ENCODE peak calls at places on chromosomes 3 and 15, in nine cellular contexts. P is AG04450, Q is ovary, H is gastrocnemius medialis, N is cardiac fibroblast, B is B cell, S is GM10248, Z is GM23338, C is RWPE1. Y is an unnamed sample.

GRCh38 chr3:14672588-14672987 is 2.4 kb upstream of the C3orf20 start:
- DNase-seq in P (no peak), Q (no peak), H (no peak), N (no peak), B (no peak), S (no peak), Z (no peak), C (no peak), Y (no peak)

GRCh38 chr3:31704156-31704555 is 171.4 kb downstream of the STT3B start:
- DNase-seq in P (no peak), Q (no peak), H (no peak), N (no peak), B (no peak), S (no peak), Z (no peak), C (no peak), Y (peak; percentile 55)

GRCh38 chr3:132071043-132071442 is 36.2 kb upstream of the CPNE4 start:
- DNase-seq in P (no peak), Q (no peak), H (no peak), N (no peak), B (no peak), S (no peak), Z (peak; percentile 56), C (no peak), Y (no peak)

GRCh38 chr3:123421353-123422174 is 27.3 kb downstream of the ADCY5 start:
- DNase-seq in P (no peak), Q (peak; percentile 73), H (no peak), N (peak; percentile 12), B (no peak), S (no peak), Z (no peak), C (no peak), Y (peak; percentile 6)

GRCh38 chr3:65439641-65440040 is 599.1 kb downstream of the MAGI1 start:
- DNase-seq in P (peak; percentile 49), Q (peak; percentile 32), H (peak; percentile 17), N (peak; percentile 69), B (no peak), S (no peak), Z (peak; percentile 85), C (peak; percentile 47), Y (no peak)

GRCh38 chr3:4507010-4507596 is 14.0 kb downstream of the ITPR1 start:
- DNase-seq in P (no peak), Q (no peak), H (no peak), N (peak; percentile 32), B (no peak), S (no peak), Z (no peak), C (no peak), Y (no peak)

GRCh38 chr3:166478356-166478755 is 641.1 kb upstream of the BCHE start:
- DNase-seq in P (no peak), Q (no peak), H (no peak), N (no peak), B (no peak), S (no peak), Z (no peak), C (no peak), Y (no peak)

GRCh38 chr3:157920804-157921203 is 185.4 kb downstream of the SHOX2 start:
- DNase-seq in P (no peak), Q (no peak), H (no peak), N (no peak), B (no peak), S (no peak), Z (no peak), C (no peak), Y (no peak)

GRCh38 chr3:58049143-58049785 is 41.0 kb downstream of the FLNB start:
- DNase-seq in P (no peak), Q (peak; percentile 65), H (no peak), N (peak; percentile 96), B (no peak), S (no peak), Z (peak; percentile 96), C (peak; percentile 94), Y (peak; percentile 95)

GRCh38 chr3:148930785-148931184 is 60.6 kb upstream of the GYG1 start:
- DNase-seq in P (peak; percentile 13), Q (no peak), H (no peak), N (peak; percentile 72), B (no peak), S (no peak), Z (no peak), C (no peak), Y (peak; percentile 26)

GRCh38 chr3:12972791-12973702 is 100.2 kb downstream of the IQSEC1 start:
- DNase-seq in P (no peak), Q (no peak), H (no peak), N (no peak), B (no peak), S (no peak), Z (no peak), C (no peak), Y (no peak)

DNA sequence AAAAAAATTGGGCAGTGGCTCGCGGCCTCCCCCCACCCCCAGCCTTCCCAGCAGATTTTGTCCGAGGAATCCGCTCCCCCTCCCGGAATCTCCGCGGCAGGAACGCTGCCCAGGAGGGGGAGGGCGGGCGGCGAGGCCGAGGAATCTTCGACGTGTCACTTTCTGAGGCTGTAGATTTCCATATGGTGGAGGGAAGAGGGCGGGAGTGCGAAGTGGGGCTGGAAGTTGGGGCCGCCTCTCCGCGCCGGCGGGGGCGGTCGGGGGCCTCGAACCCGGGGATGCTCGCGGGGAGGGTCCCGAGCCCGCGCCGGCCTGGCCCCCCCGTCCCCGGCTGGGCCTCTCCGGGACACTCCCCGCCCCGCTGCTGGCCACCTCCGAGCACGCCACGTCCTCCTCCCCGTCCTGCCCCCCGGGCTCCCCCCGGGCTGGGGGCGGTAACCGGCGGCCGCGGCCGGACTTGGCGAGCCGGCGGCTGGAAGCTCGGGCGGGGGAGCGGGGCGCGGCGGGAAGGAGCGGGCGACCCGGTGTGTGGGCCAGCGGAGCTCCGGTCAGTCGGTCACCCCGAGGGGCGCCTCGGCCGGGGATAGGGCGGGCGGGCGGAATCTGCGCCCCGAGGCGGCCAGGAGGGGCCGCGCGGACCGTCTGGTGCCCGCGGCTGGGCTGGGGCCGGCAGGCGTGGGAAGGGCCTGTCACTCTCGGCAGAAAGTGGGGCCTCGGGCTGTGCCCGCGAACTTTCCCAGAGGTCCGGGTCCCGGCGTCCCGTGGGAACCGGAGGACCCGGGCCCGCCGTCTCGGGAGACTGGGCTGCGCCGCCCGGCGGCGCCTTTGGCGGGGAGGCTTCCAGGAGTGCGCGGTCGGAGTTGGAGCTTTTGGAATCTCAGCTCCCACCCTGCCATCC is 949 bp downstream of the FNDC3B start:
- DNase-seq in P (peak; percentile 76), Q (peak; percentile 88), H (peak; percentile 82), N (peak; percentile 89), B (peak; percentile 70), S (peak; percentile 72), Z (peak; percentile 84), C (peak; percentile 76), Y (no peak)
- TF ChIP-seq CTCF in P (peak; percentile 37), Q (no peak), H (no peak), N (peak; percentile 18), B (no peak), S (peak; percentile 19), Z (peak; percentile 18), C (peak; percentile 8), Y (peak; percentile 30)

GRCh38 chr3:136235545-136235944 is 14.6 kb upstream of the PCCB start:
- DNase-seq in P (no peak), Q (no peak), H (no peak), N (no peak), B (no peak), S (no peak), Z (no peak), C (no peak), Y (no peak)
- TF ChIP-seq CTCF in P (no peak), Q (no peak), H (no peak), N (no peak), B (no peak), S (no peak), Z (no peak), C (no peak), Y (no peak)

GRCh38 chr3:155854147-155854940 is at the start of gene SLC33A1:
- DNase-seq in P (peak; percentile 98), Q (peak; percentile 98), H (peak; percentile 99), N (peak; percentile 100), B (peak; percentile 94), S (peak; percentile 98), Z (peak; percentile 99), C (peak; percentile 99), Y (peak; percentile 98)

GRCh38 chr3:155861476-155862183 is 7.4 kb upstream of the SLC33A1 start:
- DNase-seq in P (no peak), Q (no peak), H (no peak), N (no peak), B (no peak), S (no peak), Z (no peak), C (no peak), Y (no peak)

GRCh38 chr3:155859859-155860258 is 5.6 kb upstream of the SLC33A1 start:
- DNase-seq in P (no peak), Q (no peak), H (no peak), N (peak; percentile 37), B (no peak), S (peak; percentile 41), Z (no peak), C (no peak), Y (no peak)
- TF ChIP-seq CTCF in P (peak; percentile 38), Q (peak; percentile 10), H (no peak), N (peak; percentile 19), B (peak; percentile 19), S (peak; percentile 37), Z (peak; percentile 33), C (peak; percentile 21), Y (peak; percentile 24)

GRCh38 chr15:91054791-91055190 is 32.4 kb upstream of the VPS33B start:
- DNase-seq in P (no peak), Q (no peak), H (no peak), N (no peak), B (no peak), S (no peak), Z (no peak), C (no peak), Y (no peak)

GRCh38 chr15:91047545-91048199 is 25.3 kb upstream of the VPS33B start:
- DNase-seq in P (no peak), Q (no peak), H (no peak), N (no peak), B (no peak), S (no peak), Z (no peak), C (no peak), Y (no peak)

GRCh38 chr15:91049378-91050127 is 27.2 kb upstream of the VPS33B start:
- DNase-seq in P (peak; percentile 38), Q (peak; percentile 39), H (peak; percentile 38), N (peak; percentile 81), B (peak; percentile 43), S (peak; percentile 54), Z (peak; percentile 72), C (peak; percentile 58), Y (peak; percentile 11)

GRCh38 chr15:91051248-91051647 is 28.9 kb upstream of the VPS33B start:
- DNase-seq in P (no peak), Q (no peak), H (no peak), N (no peak), B (no peak), S (no peak), Z (no peak), C (no peak), Y (no peak)

DNA sequence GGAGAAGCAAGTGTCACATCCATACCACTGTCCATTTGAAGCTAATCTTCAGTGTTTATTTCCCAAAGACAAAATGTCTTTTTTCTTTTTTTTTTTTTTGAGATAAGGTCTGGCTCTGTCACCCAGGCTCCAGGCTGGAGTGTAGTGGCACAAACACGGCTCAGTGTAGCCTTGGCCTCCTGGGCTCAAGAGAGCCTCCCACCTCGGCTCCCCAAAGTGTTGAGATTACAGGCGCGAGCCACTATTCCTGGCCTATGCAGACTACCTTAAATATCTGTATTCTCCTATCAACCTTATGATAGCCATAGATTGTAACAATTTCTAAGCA is 27.7 kb upstream of the VPS33B start:
- DNase-seq in P (no peak), Q (no peak), H (no peak), N (no peak), B (no peak), S (no peak), Z (no peak), C (no peak), Y (no peak)
- TF ChIP-seq CTCF in P (no peak), Q (no peak), H (no peak), N (no peak), B (peak; percentile 14), S (no peak), Z (no peak), C (peak; percentile 20), Y (no peak)

Y was measured in retinal pigment epithelial cell.